ENCODE peak calls at places on chromosomes 13 and 19, in ten cellular contexts. Y, D, M, P, J, R, V, I, E and A are unnamed samples.

GRCh38 chr13:66974174-66974573 is 256.0 kb downstream of the PCDH9 start:
- DNase-seq in M (no peak), E (no peak), J (no peak), R (no peak), V (no peak), Y (no peak), D (no peak), P (no peak), I (no peak), A (no peak)

GRCh38 chr13:48043789-48044503 is 6.4 kb downstream of the NUDT15 start:
- DNase-seq in E (no peak), M (no peak), D (no peak), P (no peak), V (peak), J (peak), R (no peak), Y (no peak), I (peak), A (no peak)

GRCh38 chr13:78826312-78826711 is 167.4 kb upstream of the OBI1 start:
- DNase-seq in R (no peak), E (no peak), Y (no peak), V (no peak), M (no peak), I (no peak), P (no peak), D (no peak), J (no peak), A (no peak)

GRCh38 chr19:41302624-41303351 is 7.2 kb upstream of the CCDC97 start:
- DNase-seq in I (no peak), E (no peak), P (no peak), V (no peak), D (no peak), J (peak), Y (no peak), M (no peak), R (no peak), A (no peak)

GRCh38 chr13:44810067-44810840 is 179.0 kb downstream of the NUFIP1 start:
- DNase-seq in M (no peak), V (peak), E (peak), P (no peak), D (no peak), R (peak), J (no peak), Y (no peak), I (no peak), A (no peak)

GRCh38 chr19:16141043-16141442 is 2.4 kb upstream of the HSH2D start:
- DNase-seq in Y (no peak), V (no peak), I (no peak), P (no peak), E (no peak), R (no peak), J (no peak), M (no peak), D (no peak), A (no peak)

GRCh38 chr19:5085566-5085965 is 116.7 kb downstream of the KDM4B start:
- DNase-seq in J (no peak), I (no peak), Y (no peak), P (no peak), D (no peak), R (no peak), E (no peak), M (no peak), V (no peak), A (no peak)

GRCh38 chr13:104014803-104015645 is 948.8 kb upstream of the SLC10A2 start:
- DNase-seq in I (no peak), J (no peak), R (no peak), P (no peak), M (no peak), E (no peak), V (peak), D (no peak), Y (no peak), A (no peak)